ENCODE peak calls at places on chromosome 10, in ten cellular contexts. S is breast epithelium; O is testis; A is foreskin keratinocyte; B is astrocyte; Z is heart left ventricle; Y is body of pancreas; C is ovary; M is effector memory CD4-positive, alpha-beta T cell; G is prostate gland. W is an unnamed sample.

GRCh38 chr10:114618722-114619121 is 39.4 kb downstream of the ABLIM1 start:
- DNase-seq in O (no peak), M (no peak), A (no peak), B (no peak), S (no peak), G (no peak), Y (no peak), C (no peak), Z (peak; percentile 46), W (no peak)

GRCh38 chr10:79063071-79063491 is 5.7 kb upstream of the ZMIZ1 start:
- DNase-seq in B (no peak), A (no peak), Z (peak; percentile 24), G (no peak), O (no peak), S (peak; percentile 11), C (peak; percentile 11), Y (peak; percentile 1), M (no peak), W (no peak)

GRCh38 chr10:17126327-17126726 is 3.3 kb downstream of the CUBN start:
- DNase-seq in M (no peak), S (no peak), Z (no peak), Y (no peak), O (no peak), G (no peak), C (no peak), A (no peak), B (no peak), W (no peak)

GRCh38 chr10:97024181-97025073 is 161.3 kb downstream of the SLIT1 start:
- DNase-seq in Y (peak; percentile 64), A (peak; percentile 54), C (no peak), S (no peak), M (no peak), B (peak; percentile 87), O (peak; percentile 31), Z (no peak), G (no peak), W (peak; percentile 64)

GRCh38 chr10:20474064-20474463 is 423.0 kb downstream of the NEBL start:
- DNase-seq in B (no peak), Z (no peak), G (no peak), S (no peak), Y (no peak), C (no peak), O (no peak), A (no peak), M (no peak), W (no peak)

GRCh38 chr10:67771200-67771599 is 66.8 kb downstream of the DNAJC12 start:
- DNase-seq in Z (no peak), A (no peak), C (no peak), Y (no peak), S (no peak), B (no peak), G (no peak), O (no peak), M (no peak), W (no peak)

GRCh38 chr10:46530249-46531186 is 25.9 kb downstream of the GPRIN2 start:
- DNase-seq in B (peak; percentile 40), Y (no peak), Z (peak; percentile 9), G (no peak), S (no peak), O (no peak), C (peak; percentile 5), M (no peak), A (no peak), W (peak; percentile 52)

GRCh38 chr10:83764681-83765080 is 374.6 kb upstream of the GHITM start:
- DNase-seq in B (peak; percentile 98), A (peak; percentile 6), G (no peak), Z (no peak), M (no peak), Y (no peak), C (no peak), S (no peak), O (no peak), W (peak; percentile 67)

GRCh38 chr10:59036311-59037017 is 140.0 kb upstream of the PHYHIPL start:
- DNase-seq in B (no peak), S (no peak), A (no peak), G (no peak), M (no peak), C (no peak), O (no peak), Z (no peak), Y (no peak), W (no peak)

GRCh38 chr10:83990126-83990525 is 149.2 kb upstream of the GHITM start:
- DNase-seq in A (no peak), G (no peak), Z (no peak), B (no peak), Y (peak; percentile 9), C (no peak), M (no peak), S (no peak), O (no peak), W (no peak)

GRCh38 chr10:30215631-30216030 is 133.4 kb downstream of the MTPAP start:
- DNase-seq in S (no peak), A (no peak), Z (peak; percentile 66), G (no peak), Y (peak; percentile 5), C (no peak), O (no peak), M (no peak), B (no peak), W (no peak)

GRCh38 chr10:3782456-3783312 is 2.3 kb downstream of the KLF6 start:
- DNase-seq in B (peak; percentile 95), M (peak; percentile 62), S (peak; percentile 86), Y (peak; percentile 86), O (peak; percentile 75), Z (peak; percentile 84), G (peak; percentile 76), A (peak; percentile 59), C (no peak), W (peak; percentile 94)

GRCh38 chr10:3783313-3783689 is 1.7 kb downstream of the KLF6 start:
- DNase-seq in Y (peak; percentile 70), C (peak; percentile 65), A (peak; percentile 23), B (peak; percentile 76), G (peak; percentile 52), M (peak; percentile 57), S (peak; percentile 69), Z (peak; percentile 66), O (peak; percentile 58), W (peak; percentile 85)

GRCh38 chr10:3780766-3781457 is 4.1 kb downstream of the KLF6 start:
- DNase-seq in O (no peak), Z (no peak), M (no peak), S (no peak), A (no peak), C (no peak), B (peak; percentile 10), Y (no peak), G (no peak), W (no peak)

GRCh38 chr10:3781458-3782098 is 3.4 kb downstream of the KLF6 start:
- DNase-seq in S (peak; percentile 54), A (no peak), B (peak; percentile 48), M (peak; percentile 56), C (no peak), G (no peak), Y (peak; percentile 48), O (peak; percentile 32), Z (peak; percentile 62), W (peak; percentile 47)

DNA sequence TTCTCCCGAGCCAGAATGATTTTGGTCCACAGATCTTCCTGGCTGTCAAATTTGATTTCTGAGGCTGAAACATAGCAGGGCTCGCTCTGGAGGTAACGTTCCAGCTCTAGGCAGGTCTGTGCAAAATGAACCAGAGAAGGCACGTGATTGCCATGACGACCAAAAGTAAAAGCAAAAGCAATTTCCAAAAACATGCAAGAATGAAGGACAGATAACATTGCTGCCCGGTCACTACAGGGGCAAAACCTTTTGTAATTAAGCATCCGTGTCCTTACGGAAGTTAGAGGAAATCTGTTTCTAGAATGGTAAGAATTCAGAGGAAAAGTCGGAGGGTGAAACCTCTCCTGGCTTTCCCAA is 2.9 kb downstream of the KLF6 start:
- DNase-seq in C (no peak), G (no peak), O (peak; percentile 39), A (peak; percentile 17), B (no peak), S (no peak), M (no peak), Z (no peak), Y (no peak), W (peak; percentile 69)
- H3K4me1 ChIP-seq in C (peaks cover 23% of the 10 kb centered on the region), G (no peaks in the 10 kb centered on the region), O (peaks cover 42% of the 10 kb centered on the region), A (peaks cover 21% of the 10 kb centered on the region), B (peaks cover 58% of the 10 kb centered on the region), S (peaks cover 19% of the 10 kb centered on the region), M (peaks cover 45% of the 10 kb centered on the region), Z (peaks cover 53% of the 10 kb centered on the region), Y (peaks cover 63% of the 10 kb centered on the region), W (peaks cover 54% of the 10 kb centered on the region)

GRCh38 chr10:50336140-50336539 is 84.8 kb upstream of the ASAH2 start:
- DNase-seq in S (no peak), Z (no peak), M (no peak), B (no peak), A (no peak), C (no peak), Y (no peak), G (no peak), O (no peak), W (no peak)
- H3K4me1 ChIP-seq in S (no peaks in the 10 kb centered on the region), Z (no peaks in the 10 kb centered on the region), M (no peaks in the 10 kb centered on the region), B (no peaks in the 10 kb centered on the region), A (no peaks in the 10 kb centered on the region), C (peaks cover 3% of the 10 kb centered on the region), Y (peaks cover 4% of the 10 kb centered on the region), G (no peaks in the 10 kb centered on the region), O (no peaks in the 10 kb centered on the region), W (no peaks in the 10 kb centered on the region)

GRCh38 chr10:71984126-71984797 is 20.1 kb downstream of the CHST3 start:
- DNase-seq in Y (no peak), B (no peak), O (no peak), A (no peak), G (no peak), M (no peak), Z (no peak), S (no peak), C (peak; percentile 21), W (no peak)

GRCh38 chr10:71982269-71983178 is 18.3 kb downstream of the CHST3 start:
- DNase-seq in Y (no peak), Z (no peak), M (no peak), O (no peak), A (no peak), C (peak; percentile 22), B (no peak), S (no peak), G (no peak), W (no peak)

GRCh38 chr10:71981868-71982230 is 17.7 kb downstream of the CHST3 start:
- DNase-seq in G (no peak), M (no peak), O (no peak), Y (no peak), C (no peak), A (no peak), S (no peak), Z (no peak), B (no peak), W (no peak)

GRCh38 chr10:71984798-71985388 is 20.7 kb downstream of the CHST3 start:
- DNase-seq in B (no peak), S (no peak), M (no peak), C (peak; percentile 61), Y (no peak), A (no peak), Z (no peak), O (no peak), G (no peak), W (no peak)

GRCh38 chr10:71985542-71986250 is 21.5 kb downstream of the CHST3 start:
- DNase-seq in C (no peak), M (no peak), S (no peak), Y (peak; percentile 54), G (no peak), O (no peak), Z (peak; percentile 75), A (no peak), B (peak; percentile 70), W (peak; percentile 91)
- H3K4me1 ChIP-seq in C (peaks cover 41% of the 10 kb centered on the region), M (no peaks in the 10 kb centered on the region), S (peaks cover 32% of the 10 kb centered on the region), Y (peaks cover 63% of the 10 kb centered on the region), G (peaks cover 5% of the 10 kb centered on the region), O (peaks cover 85% of the 10 kb centered on the region), Z (peaks cover 81% of the 10 kb centered on the region), A (peaks cover 2% of the 10 kb centered on the region), B (peaks cover 37% of the 10 kb centered on the region), W (peaks cover 82% of the 10 kb centered on the region)

GRCh38 chr10:4766449-4766848 is 59.6 kb upstream of the AKR1E2 start:
- DNase-seq in S (no peak), G (no peak), A (no peak), C (no peak), O (no peak), Y (no peak), B (no peak), Z (no peak), M (no peak), W (no peak)
- H3K4me1 ChIP-seq in S (no peaks in the 10 kb centered on the region), G (no peaks in the 10 kb centered on the region), A (peaks cover 69% of the 10 kb centered on the region), C (no peaks in the 10 kb centered on the region), O (no peaks in the 10 kb centered on the region), Y (no peaks in the 10 kb centered on the region), B (peaks cover 47% of the 10 kb centered on the region), Z (peaks cover 19% of the 10 kb centered on the region), M (no peaks in the 10 kb centered on the region), W (peaks cover 61% of the 10 kb centered on the region)